ENCODE peak calls at places on chromosome 14, in four cellular contexts. V is left ventricle myocardium inferior, T is Peyer's patch, P is endodermal cell. X is an unnamed sample. For H3K27me3, the result is how much of the 10 kb centered on the place peaks cover.

GRCh38 chr14:72383869-72384268 is 451.6 kb downstream of the RGS6 start:
- DNase-seq in V (no peak), P (no peak), T (no peak), X (no peak)

GRCh38 chr14:24418492-24418873 is 11.0 kb downstream of the CBLN3 start:
- DNase-seq in T (peak), V (no peak), P (no peak), X (no peak)

GRCh38 chr14:91349481-91350074 is 68.0 kb downstream of the CCDC88C start:
- DNase-seq in V (no peak), T (no peak), P (no peak), X (no peak)

GRCh38 chr14:21063479-21063878 is 5.9 kb downstream of the RNASE8 start:
- DNase-seq in V (no peak), T (no peak), P (no peak), X (peak)

GRCh38 chr14:25004389-25004809 is 45.5 kb downstream of the STXBP6 start:
- DNase-seq in T (no peak), P (no peak), V (no peak), X (no peak)

GRCh38 chr14:21454843-21455550 is 926 bp downstream of the CHD8 start:
- DNase-seq in V (no peak), P (no peak), T (no peak), X (no peak)

GRCh38 chr14:61342941-61343340 is 21.6 kb downstream of the PRKCH start:
- DNase-seq in T (no peak), P (no peak), V (no peak), X (no peak)

GRCh38 chr14:44053422-44053821 is 453.7 kb downstream of the FSCB start:
- DNase-seq in V (no peak), P (no peak), T (no peak), X (no peak)

GRCh38 chr14:72589652-72590051 is 304.2 kb downstream of the DPF3 start:
- DNase-seq in T (no peak), P (no peak), V (no peak), X (no peak)

GRCh38 chr14:23561873-23562821 is 5.4 kb downstream of the AP1G2 start:
- DNase-seq in V (no peak), P (no peak), T (no peak), X (no peak)

DNA sequence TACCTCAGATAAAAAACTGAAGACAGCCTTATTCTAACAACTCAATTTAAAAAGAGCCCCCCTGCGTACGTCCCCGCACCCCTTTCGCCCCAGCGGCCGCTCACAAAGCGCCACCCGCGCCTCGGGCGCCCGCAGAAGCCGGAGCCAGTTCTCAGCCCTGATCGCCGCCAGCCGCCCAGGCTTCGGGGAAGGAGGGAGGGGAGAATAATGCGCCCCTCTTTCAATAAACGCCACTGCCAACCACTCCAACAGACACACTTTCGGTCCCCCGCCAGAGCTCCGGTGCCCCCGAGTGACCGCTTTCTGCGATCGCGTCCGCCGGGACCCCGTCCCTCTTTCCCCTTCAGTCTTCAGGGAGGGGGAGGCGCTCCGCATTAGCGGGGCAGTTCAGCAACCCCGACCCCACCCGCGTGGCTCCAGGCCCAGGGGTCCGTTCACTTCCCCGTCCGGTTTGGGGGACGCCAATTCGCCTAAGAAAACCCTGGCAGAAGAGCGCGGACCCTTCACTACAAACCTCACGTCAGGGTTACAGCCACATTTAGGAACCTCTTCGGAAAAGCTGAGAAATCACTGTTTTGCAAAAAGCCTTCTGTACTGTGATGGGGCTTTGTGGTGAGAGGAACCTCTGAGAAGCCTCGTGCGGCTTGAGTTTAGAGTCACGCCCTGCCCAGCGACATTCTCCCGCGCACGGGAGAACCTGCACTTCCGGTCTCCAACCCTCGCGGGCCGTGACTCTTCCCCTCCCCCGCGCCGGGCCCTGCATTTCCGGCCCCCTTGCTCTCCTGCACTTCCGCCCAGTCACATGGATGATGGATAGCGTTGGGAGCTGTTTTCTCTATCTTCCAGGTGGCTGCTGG is 18.7 kb downstream of the FOXG1 start:
- DNase-seq in T (no peak), P (peak), V (no peak), X (peak)
- H3K27me3 ChIP-seq in T (under half), P (half or more), V (half or more), X (half or more)

GRCh38 chr14:32933623-32933942 is 5.1 kb upstream of the NPAS3 start:
- DNase-seq in P (no peak), V (no peak), T (no peak), X (no peak)
- H3K27me3 ChIP-seq in P (half or more), V (half or more), T (under half), X (half or more)

GRCh38 chr14:69880851-69881250 is 1.6 kb downstream of the SMOC1 start:
- DNase-seq in P (no peak), T (no peak), V (no peak), X (no peak)
- H3K27me3 ChIP-seq in P (half or more), T (under half), V (half or more), X (under half)

GRCh38 chr14:28762290-28762948 is 4.2 kb upstream of the FOXG1 start:
- DNase-seq in T (no peak), P (no peak), V (no peak), X (no peak)

GRCh38 chr14:28760431-28760996 is 6.1 kb upstream of the FOXG1 start:
- DNase-seq in T (no peak), P (no peak), V (no peak), X (no peak)

GRCh38 chr14:28759658-28760313 is 6.8 kb upstream of the FOXG1 start:
- DNase-seq in V (no peak), P (peak), T (no peak), X (peak)

GRCh38 chr14:28762949-28763313 is 3.7 kb upstream of the FOXG1 start:
- DNase-seq in T (no peak), P (no peak), V (no peak), X (no peak)

GRCh38 chr14:28761438-28762289 is 4.9 kb upstream of the FOXG1 start:
- DNase-seq in P (peak), T (no peak), V (no peak), X (no peak)
- H3K27me3 ChIP-seq in P (half or more), T (under half), V (half or more), X (half or more)

DNA sequence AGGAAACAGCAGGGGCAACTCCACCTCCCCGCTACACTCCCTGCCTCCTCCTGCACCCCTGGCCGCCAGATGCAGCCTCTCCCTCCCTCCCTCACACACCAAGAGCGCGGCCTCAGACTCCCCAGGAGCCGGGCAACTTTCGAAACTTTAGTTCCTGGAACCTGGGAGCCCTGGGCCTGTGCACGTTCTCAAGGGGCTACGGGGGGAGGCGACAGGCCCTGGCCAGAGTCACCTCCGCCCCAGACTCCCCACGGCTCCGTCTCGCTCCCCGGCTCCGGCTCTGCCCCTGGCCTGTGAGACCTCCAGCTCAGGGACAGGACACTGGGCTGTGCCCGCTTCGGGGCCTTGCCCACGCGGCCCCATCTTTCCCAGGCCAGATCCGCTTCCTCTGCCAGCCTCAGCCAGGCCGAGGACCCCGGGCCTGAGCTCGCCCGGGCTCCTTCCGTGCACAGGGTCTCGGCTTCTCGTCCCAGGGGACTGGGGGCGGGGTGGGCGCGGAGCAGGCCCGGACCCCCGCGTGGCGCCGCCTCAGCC is 5.5 kb downstream of the AMN start:
- DNase-seq in T (peak), V (no peak), P (peak), X (peak)
- H3K27me3 ChIP-seq in T (under half), V (half or more), P (half or more), X (half or more)

GRCh38 chr14:35435177-35435576 is 30.6 kb upstream of the NFKBIA start:
- DNase-seq in T (no peak), P (no peak), V (no peak), X (no peak)
- H3K27me3 ChIP-seq in T (under half), P (under half), V (under half), X (under half)

GRCh38 chr14:104428860-104429259 is 150.7 kb upstream of the C14orf180 start:
- DNase-seq in V (no peak), P (no peak), T (no peak), X (no peak)
- H3K27me3 ChIP-seq in V (under half), P (under half), T (under half), X (under half)

X was measured in H7.